ENCODE peak calls at places on chromosomes 5 and 9, in four cellular contexts. S is NT2/D1; V is aorta; K is CD8-positive, alpha-beta T cell. H is an unnamed sample.

GRCh38 chr5:139647406-139648204 is 544 bp upstream of the CXXC5 start:
- DNase-seq in K (no peak), S (no peak), V (peak; percentile 52), H (no peak)

GRCh38 chr5:54443264-54443663 is 12.2 kb upstream of the HSPB3 start:
- DNase-seq in S (no peak), K (no peak), V (no peak), H (no peak)

GRCh38 chr9:27181381-27181780 is 72.4 kb downstream of the TEK start:
- DNase-seq in K (no peak), S (no peak), V (no peak), H (no peak)

GRCh38 chr9:134442087-134442470 is 115.8 kb downstream of the RXRA start:
- DNase-seq in V (no peak), K (no peak), S (no peak), H (no peak)

GRCh38 chr9:38087934-38088925 is 19.2 kb upstream of the SHB start:
- DNase-seq in S (no peak), K (peak; percentile 77), V (peak; percentile 93), H (peak; percentile 70)

GRCh38 chr5:1180841-1181271 is 20.5 kb upstream of the SLC6A19 start:
- DNase-seq in K (no peak), V (peak; percentile 70), S (no peak), H (no peak)

GRCh38 chr9:12141422-12141821 is 551.8 kb upstream of the TYRP1 start:
- DNase-seq in K (no peak), S (peak; percentile 9), V (no peak), H (no peak)

GRCh38 chr9:100317706-100318105 is 35.0 kb downstream of the TEX10 start:
- DNase-seq in V (no peak), S (no peak), K (no peak), H (no peak)

GRCh38 chr5:132483101-132483500 is 7.5 kb downstream of the IRF1 start:
- DNase-seq in S (no peak), V (peak; percentile 27), K (no peak), H (peak; percentile 6)

GRCh38 chr5:95673076-95673475 is 9.7 kb downstream of the SPATA9 start:
- DNase-seq in K (no peak), S (no peak), V (no peak), H (no peak)

GRCh38 chr9:98128316-98128715 is 9.3 kb upstream of the TRIM14 start:
- DNase-seq in K (no peak), V (peak; percentile 62), S (no peak), H (no peak)

GRCh38 chr5:142803428-142804111 is 33.4 kb downstream of the ARHGAP26 start:
- DNase-seq in V (no peak), S (no peak), K (no peak), H (no peak)

GRCh38 chr9:77014597-77015263 is 4.7 kb upstream of the FOXB2 start:
- DNase-seq in V (peak; percentile 67), K (no peak), S (no peak), H (no peak)

GRCh38 chr9:63816742-63817621 is 1468.0 kb downstream of the FOXD4L5 start:
- DNase-seq in S (peak; percentile 97), V (peak; percentile 93), K (peak; percentile 70), H (peak; percentile 53)

GRCh38 chr5:1769752-1770442 is 29.7 kb downstream of the MRPL36 start:
- DNase-seq in S (no peak), V (peak; percentile 59), K (no peak), H (no peak)

GRCh38 chr9:136047076-136047774 is 47.9 kb downstream of the NACC2 start:
- DNase-seq in V (no peak), S (no peak), K (no peak), H (no peak)

GRCh38 chr5:58407042-58407709 is 52.7 kb downstream of the PLK2 start:
- DNase-seq in K (no peak), V (no peak), S (no peak), H (no peak)

GRCh38 chr9:133048595-133048994 is 13.2 kb upstream of the CEL start:
- DNase-seq in V (no peak), K (peak; percentile 26), S (no peak), H (no peak)

GRCh38 chr5:137932800-137933199 is 43.5 kb downstream of the PKD2L2 start:
- DNase-seq in S (no peak), K (no peak), V (no peak), H (no peak)

GRCh38 chr5:37926732-37927131 is 86.9 kb upstream of the GDNF start:
- DNase-seq in K (no peak), S (peak; percentile 5), V (no peak), H (no peak)

GRCh38 chr9:73869261-73869660 is 627.9 kb upstream of the RORB start:
- DNase-seq in K (peak; percentile 31), V (no peak), S (no peak), H (no peak)

GRCh38 chr9:20243866-20244647 is 378.2 kb downstream of the MLLT3 start:
- DNase-seq in K (no peak), V (no peak), S (no peak), H (no peak)

GRCh38 chr9:99485461-99485860 is 263.4 kb downstream of the SEC61B start:
- DNase-seq in K (no peak), S (no peak), V (no peak), H (no peak)

GRCh38 chr5:156328766-156329165 is 1.8 kb downstream of the SGCD start:
- DNase-seq in V (no peak), S (no peak), K (no peak), H (no peak)

GRCh38 chr5:171478946-171479775 is 59.7 kb downstream of the FGF18 start:
- DNase-seq in V (peak; percentile 65), K (no peak), S (no peak), H (no peak)

GRCh38 chr5:111755264-111755941 is 1.6 kb downstream of the NREP start:
- DNase-seq in V (no peak), K (no peak), S (no peak), H (no peak)

GRCh38 chr5:35675392-35675791 is 57.7 kb downstream of the SPEF2 start:
- DNase-seq in K (no peak), S (no peak), V (no peak), H (no peak)

GRCh38 chr9:108396193-108396592 is 459.6 kb downstream of the ACTL7B start:
- DNase-seq in S (no peak), V (no peak), K (no peak), H (no peak)

GRCh38 chr5:181217111-181217804 is 5.8 kb upstream of the TRIM41 start:
- DNase-seq in S (no peak), V (peak; percentile 86), K (peak; percentile 65), H (peak; percentile 46)

GRCh38 chr9:69768716-69769115 is 8.9 kb upstream of the PTAR1 start:
- DNase-seq in V (no peak), K (no peak), S (no peak), H (no peak)

GRCh38 chr5:163682226-163682625 is 176.8 kb downstream of the MAT2B start:
- DNase-seq in K (no peak), S (no peak), V (no peak), H (no peak)

GRCh38 chr5:132883261-132883834 is 9.9 kb downstream of the LEAP2 start:
- DNase-seq in K (peak; percentile 20), S (no peak), V (no peak), H (no peak)

DNA sequence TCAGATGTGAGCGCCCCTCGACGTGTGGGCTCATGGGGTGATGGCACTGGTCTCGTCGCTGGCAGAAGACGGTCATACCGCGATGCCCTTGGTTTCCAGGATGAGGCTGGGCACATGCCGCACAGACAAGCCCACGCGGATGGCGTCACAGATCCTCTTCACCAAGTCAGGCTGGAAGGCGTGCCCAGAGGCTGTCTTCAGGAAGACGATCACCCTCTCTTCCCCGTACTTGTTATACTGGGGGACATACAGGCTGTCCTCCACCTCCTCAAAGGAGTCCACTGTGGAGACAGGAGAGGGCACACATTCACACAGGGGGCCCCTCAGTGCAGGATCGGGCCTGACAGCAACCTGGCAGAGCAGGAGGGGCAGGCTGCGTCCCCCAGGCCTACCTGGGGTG is 41.9 kb upstream of the ZNF354A start:
- DNase-seq in K (no peak), S (no peak), V (peak; percentile 45), H (no peak)
- H3K9me3 ChIP-seq in K (no peaks in the 10 kb centered on the region), S (no peaks in the 10 kb centered on the region), V (no peaks in the 10 kb centered on the region), H (no peaks in the 10 kb centered on the region)

GRCh38 chr9:7770102-7770501 is 29.5 kb downstream of the DMAC1 start:
- DNase-seq in S (no peak), K (no peak), V (no peak), H (no peak)
- H3K9me3 ChIP-seq in S (no peaks in the 10 kb centered on the region), K (no peaks in the 10 kb centered on the region), V (peaks cover 3% of the 10 kb centered on the region), H (no peaks in the 10 kb centered on the region)

GRCh38 chr9:1383823-1384580 is 333.8 kb downstream of the DMRT2 start:
- DNase-seq in K (no peak), S (no peak), V (no peak), H (no peak)
- H3K9me3 ChIP-seq in K (no peaks in the 10 kb centered on the region), S (no peaks in the 10 kb centered on the region), V (peaks cover 2% of the 10 kb centered on the region), H (no peaks in the 10 kb centered on the region)

GRCh38 chr5:176859916-176860315 is 39.2 kb downstream of the HK3 start:
- DNase-seq in S (no peak), K (no peak), V (no peak), H (no peak)
- H3K9me3 ChIP-seq in S (no peaks in the 10 kb centered on the region), K (no peaks in the 10 kb centered on the region), V (no peaks in the 10 kb centered on the region), H (no peaks in the 10 kb centered on the region)

GRCh38 chr5:141359790-141360426 is at the start of gene PCDHGB2:
- DNase-seq in V (peak; percentile 58), K (no peak), S (no peak), H (no peak)

GRCh38 chr5:141354900-141355469 is at the start of gene PCDHGA4:
- DNase-seq in S (no peak), V (peak; percentile 59), K (no peak), H (no peak)

GRCh38 chr5:141356133-141356532 is 1.3 kb downstream of the PCDHGA4 start:
- DNase-seq in S (no peak), K (no peak), V (no peak), H (no peak)

GRCh38 chr5:141355641-141356040 is 820 bp downstream of the PCDHGA4 start:
- DNase-seq in V (peak; percentile 46), K (no peak), S (no peak), H (no peak)

GRCh38 chr5:141356950-141357349 is 2.1 kb downstream of the PCDHGA4 start:
- DNase-seq in K (no peak), V (no peak), S (no peak), H (no peak)
- H3K9me3 ChIP-seq in K (peaks cover 11% of the 10 kb centered on the region), V (peaks cover 37% of the 10 kb centered on the region), S (peaks cover 37% of the 10 kb centered on the region), H (no peaks in the 10 kb centered on the region)

GRCh38 chr5:10564838-10565784 is 1.2 kb downstream of the ANKRD33B start:
- DNase-seq in S (no peak), K (no peak), V (peak; percentile 83), H (peak; percentile 8)
- H3K9me3 ChIP-seq in S (no peaks in the 10 kb centered on the region), K (no peaks in the 10 kb centered on the region), V (no peaks in the 10 kb centered on the region), H (no peaks in the 10 kb centered on the region)

GRCh38 chr5:45772402-45772801 is 76.2 kb upstream of the HCN1 start:
- DNase-seq in S (no peak), V (no peak), K (no peak), H (no peak)
- H3K9me3 ChIP-seq in S (no peaks in the 10 kb centered on the region), V (no peaks in the 10 kb centered on the region), K (no peaks in the 10 kb centered on the region), H (no peaks in the 10 kb centered on the region)

H was measured in T-helper 17 cell.